ENCODE peak calls at places on chromosomes 11 and 22, in eight cellular contexts. F is spleen, U is body of pancreas, K is heart left ventricle, N is right lobe of liver, P is A549, A is tibial nerve, R is transverse colon. X is an unnamed sample.

GRCh38 chr11:124884340-124884739 is 13.3 kb downstream of the ROBO4 start:
- DNase-seq in P (no peak), A (no peak), R (no peak), N (no peak), U (no peak), F (no peak), K (no peak), X (no peak)

GRCh38 chr22:31286360-31287255 is 5.7 kb downstream of the PIK3IP1 start:
- DNase-seq in R (peak), A (peak), P (no peak), K (no peak), N (no peak), U (no peak), F (no peak), X (no peak)

GRCh38 chr22:38755155-38755910 is 465 bp downstream of the SUN2 start:
- DNase-seq in U (peak), N (peak), K (peak), P (peak), F (peak), A (peak), R (peak), X (peak)

GRCh38 chr22:33896154-33896800 is 24.0 kb downstream of the LARGE1 start:
- DNase-seq in R (no peak), K (no peak), F (no peak), N (no peak), U (no peak), A (no peak), P (no peak), X (no peak)

GRCh38 chr22:39643311-39644083 is 72.9 kb downstream of the CACNA1I start:
- DNase-seq in A (no peak), U (no peak), P (no peak), R (no peak), F (no peak), N (no peak), K (no peak), X (no peak)

GRCh38 chr11:61743486-61744095 is 8.8 kb upstream of the MYRF start:
- DNase-seq in A (no peak), P (no peak), U (no peak), R (no peak), N (no peak), K (no peak), F (no peak), X (no peak)

GRCh38 chr22:45376009-45376408 is 37.4 kb downstream of the SMC1B start:
- DNase-seq in F (no peak), P (no peak), A (no peak), U (no peak), K (no peak), N (no peak), R (no peak), X (no peak)

GRCh38 chr22:32618461-32619140 is 144.0 kb downstream of the FBXO7 start:
- DNase-seq in N (no peak), U (peak), R (peak), P (no peak), K (no peak), A (peak), F (peak), X (no peak)

GRCh38 chr11:131253885-131254204 is 116.6 kb upstream of the NTM start:
- DNase-seq in A (no peak), K (no peak), F (no peak), P (no peak), U (no peak), R (no peak), N (no peak), X (no peak)

GRCh38 chr11:57379732-57380131 is 1.2 kb downstream of the PRG3 start:
- DNase-seq in N (no peak), K (no peak), F (no peak), A (no peak), P (peak), R (no peak), U (no peak), X (peak)

GRCh38 chr11:114501901-114502300 is 57.8 kb downstream of the NXPE1 start:
- DNase-seq in K (no peak), U (no peak), R (no peak), F (no peak), P (no peak), N (no peak), A (no peak), X (no peak)

GRCh38 chr11:68992743-68993255 is 12.0 kb upstream of the MRGPRD start:
- DNase-seq in U (no peak), N (no peak), K (no peak), A (no peak), F (peak), R (peak), P (no peak), X (peak)

GRCh38 chr11:79325851-79326250 is 115.0 kb downstream of the TENM4 start:
- DNase-seq in F (no peak), A (no peak), N (no peak), K (no peak), R (no peak), P (no peak), U (no peak), X (no peak)

GRCh38 chr11:120820040-120820439 is 203.9 kb upstream of the TBCEL start:
- DNase-seq in A (no peak), K (no peak), F (peak), R (no peak), N (no peak), U (no peak), P (no peak), X (no peak)

GRCh38 chr11:18106688-18107087 is 806 bp upstream of the SAAL1 start:
- DNase-seq in P (no peak), A (no peak), N (no peak), R (no peak), U (no peak), F (no peak), K (no peak), X (no peak)

GRCh38 chr22:22942511-22943329 is 55.1 kb downstream of the IGLL5 start:
- DNase-seq in F (peak), R (peak), N (peak), A (peak), U (peak), P (peak), K (peak), X (peak)

GRCh38 chr22:26364066-26365015 is 64.7 kb upstream of the ASPHD2 start:
- DNase-seq in P (peak), R (peak), F (no peak), N (peak), A (peak), U (peak), K (peak), X (peak)

GRCh38 chr11:82901165-82901938 is at the start of gene DDIAS:
- DNase-seq in R (peak), K (peak), A (peak), N (peak), P (peak), U (peak), F (peak), X (peak)
- TF ChIP-seq POLR2A in R (peak), K (peak), A (peak), N (peak), P (peak), U (peak), F (no peak), X (peak)

DNA sequence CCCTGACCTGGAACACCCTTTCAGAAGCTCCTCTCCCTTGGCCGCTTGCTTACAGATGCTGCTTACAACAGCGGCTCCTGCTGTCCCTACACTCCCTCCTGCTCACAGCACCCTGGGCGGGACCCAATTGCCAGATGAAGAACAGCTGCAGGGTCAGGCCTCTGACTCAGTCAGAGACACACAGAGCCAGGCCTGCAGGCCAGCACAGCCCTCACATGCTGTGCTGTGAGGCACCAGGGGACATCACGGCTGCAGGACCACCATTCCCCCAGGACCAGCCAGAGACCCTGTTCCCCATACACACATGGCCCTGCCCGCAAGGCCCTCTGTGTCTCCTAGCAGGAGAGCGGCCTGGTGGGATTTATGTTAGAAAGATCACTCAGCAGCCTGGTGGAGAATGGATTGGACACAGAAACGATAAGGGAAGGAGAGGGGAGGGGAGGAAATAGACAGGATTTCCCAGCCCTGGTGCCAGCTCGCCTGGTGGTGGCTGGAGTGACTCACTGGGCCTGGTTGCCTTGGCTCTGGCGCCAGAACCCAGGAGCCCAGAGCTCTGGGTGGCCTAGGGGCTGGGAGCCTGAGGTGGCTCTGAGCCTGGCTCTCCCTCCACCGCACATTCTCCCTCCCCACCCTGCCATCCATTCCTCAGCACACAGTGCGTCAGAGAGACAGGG is 6.7 kb downstream of the CAPN5 start:
- DNase-seq in U (peak), N (peak), R (peak), A (peak), F (peak), K (peak), P (peak), X (peak)
- TF ChIP-seq POLR2A in U (peak), N (no peak), R (peak), A (peak), F (no peak), K (peak), P (peak), X (no peak)

GRCh38 chr22:21626073-21626734 is 3.6 kb downstream of the YDJC start:
- DNase-seq in P (no peak), U (no peak), N (no peak), K (no peak), R (no peak), A (no peak), F (no peak), X (no peak)

GRCh38 chr22:21628386-21629261 is 1.2 kb downstream of the YDJC start:
- DNase-seq in N (peak), F (peak), P (no peak), R (no peak), A (no peak), K (peak), U (no peak), X (no peak)

GRCh38 chr22:21624880-21625791 is 4.7 kb downstream of the YDJC start:
- DNase-seq in A (no peak), P (no peak), R (no peak), U (no peak), F (no peak), N (no peak), K (no peak), X (no peak)

GRCh38 chr22:21624120-21624879 is 5.5 kb downstream of the YDJC start:
- DNase-seq in K (no peak), P (peak), A (no peak), R (peak), N (no peak), F (no peak), U (no peak), X (peak)

GRCh38 chr22:21626735-21627469 is 2.9 kb downstream of the YDJC start:
- DNase-seq in K (no peak), P (no peak), A (no peak), F (no peak), U (no peak), N (no peak), R (no peak), X (no peak)
- TF ChIP-seq POLR2A in K (no peak), P (no peak), A (no peak), F (no peak), U (no peak), N (no peak), R (no peak), X (peak)

DNA sequence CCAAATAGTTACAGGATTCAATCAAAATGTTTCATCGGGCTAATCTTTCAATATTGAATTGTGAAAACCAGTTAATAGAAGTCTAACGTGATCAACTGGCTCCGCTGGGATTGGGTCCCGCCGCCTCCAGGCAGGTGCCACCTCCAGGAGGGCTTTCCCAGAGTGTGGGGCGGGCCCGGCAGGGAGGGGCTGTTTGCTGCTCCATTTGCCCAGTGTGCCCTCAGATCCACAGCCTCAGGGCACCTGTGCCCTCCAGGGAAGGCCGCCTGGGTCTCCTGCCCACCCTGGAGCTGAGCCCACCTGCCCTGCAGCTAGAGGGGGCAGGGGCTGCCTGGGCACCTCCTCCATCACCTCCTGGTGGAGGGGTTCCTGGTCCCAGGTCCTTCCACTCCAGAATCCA is 17.9 kb downstream of the BRSK2 start:
- DNase-seq in U (peak), P (no peak), R (no peak), K (no peak), F (no peak), A (no peak), N (no peak), X (no peak)
- TF ChIP-seq POLR2A in U (no peak), P (no peak), R (no peak), K (no peak), F (no peak), A (no peak), N (no peak), X (no peak)

DNA sequence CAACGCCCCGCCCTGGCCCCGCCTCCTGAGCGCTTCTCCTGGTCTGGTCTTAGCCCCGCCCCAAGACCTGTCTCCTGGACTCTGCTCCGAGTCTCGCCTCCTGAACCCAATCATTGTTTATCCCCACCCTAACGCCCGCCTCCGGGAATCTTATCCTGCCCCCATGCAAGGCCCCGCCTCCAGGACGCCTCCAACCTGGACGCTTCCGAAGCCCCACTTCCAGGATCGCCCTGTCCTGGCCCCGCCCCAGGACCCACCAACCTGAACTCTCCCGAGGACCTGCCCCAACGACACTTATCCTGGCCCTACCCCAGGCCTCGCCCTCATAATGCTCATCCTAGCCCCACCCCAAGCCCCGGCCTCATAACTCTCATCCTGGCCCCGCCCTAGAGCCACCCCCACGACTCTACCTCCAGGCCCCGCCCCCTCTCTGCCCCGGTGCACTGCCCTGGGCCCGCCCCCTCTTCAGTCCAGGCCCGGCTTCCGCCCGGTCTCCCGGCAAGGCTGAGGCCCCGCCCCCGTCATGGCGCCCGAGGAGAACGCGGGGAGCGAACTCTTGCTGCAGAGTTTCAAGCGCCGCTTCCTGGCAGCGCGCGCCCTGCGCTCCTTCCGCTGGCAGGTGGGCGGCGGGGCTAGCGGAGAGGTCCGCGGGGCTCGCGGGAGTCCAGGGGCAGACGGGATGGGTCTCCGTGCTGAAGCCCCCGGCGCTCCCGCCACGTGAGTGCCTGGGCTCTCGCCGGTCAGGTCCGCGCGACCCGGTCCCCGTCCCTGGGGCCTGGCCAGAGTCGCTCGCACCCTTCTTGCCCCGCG is 45.8 kb upstream of the DEFB108B start:
- DNase-seq in A (peak), U (peak), P (peak), F (peak), K (peak), R (peak), N (peak), X (peak)
- TF ChIP-seq POLR2A in A (no peak), U (no peak), P (peak), F (no peak), K (no peak), R (peak), N (peak), X (no peak)

GRCh38 chr11:2578934-2579280 is 120.9 kb downstream of the KCNQ1OT1 start:
- DNase-seq in P (no peak), A (no peak), K (peak), R (peak), N (peak), U (no peak), F (peak), X (no peak)

GRCh38 chr11:2576536-2576935 is 123.3 kb downstream of the KCNQ1OT1 start:
- DNase-seq in R (peak), F (peak), K (peak), U (peak), P (no peak), A (no peak), N (peak), X (no peak)

GRCh38 chr11:2578006-2578933 is 121.5 kb downstream of the KCNQ1OT1 start:
- DNase-seq in R (peak), N (peak), P (no peak), K (peak), A (no peak), F (peak), U (peak), X (no peak)

GRCh38 chr11:2576116-2576515 is 123.7 kb downstream of the KCNQ1OT1 start:
- DNase-seq in N (peak), R (peak), K (peak), A (no peak), F (peak), P (no peak), U (peak), X (no peak)

GRCh38 chr11:2577071-2578005 is 122.5 kb downstream of the KCNQ1OT1 start:
- DNase-seq in F (peak), P (no peak), K (peak), U (peak), R (peak), N (peak), A (no peak), X (no peak)
- TF ChIP-seq POLR2A in F (no peak), P (no peak), K (no peak), U (no peak), R (no peak), N (no peak), A (no peak), X (no peak)

GRCh38 chr11:2400069-2400760 is at the start of gene TSSC4:
- DNase-seq in K (peak), P (peak), A (peak), R (peak), N (peak), F (peak), U (peak), X (peak)
- TF ChIP-seq POLR2A in K (peak), P (peak), A (peak), R (peak), N (peak), F (peak), U (peak), X (peak)

GRCh38 chr11:128734439-128735224 is 40.8 kb downstream of the FLI1 start:
- DNase-seq in N (no peak), R (peak), K (peak), P (no peak), A (peak), U (no peak), F (peak), X (no peak)
- TF ChIP-seq POLR2A in N (no peak), R (no peak), K (no peak), P (no peak), A (no peak), U (no peak), F (no peak), X (no peak)

DNA sequence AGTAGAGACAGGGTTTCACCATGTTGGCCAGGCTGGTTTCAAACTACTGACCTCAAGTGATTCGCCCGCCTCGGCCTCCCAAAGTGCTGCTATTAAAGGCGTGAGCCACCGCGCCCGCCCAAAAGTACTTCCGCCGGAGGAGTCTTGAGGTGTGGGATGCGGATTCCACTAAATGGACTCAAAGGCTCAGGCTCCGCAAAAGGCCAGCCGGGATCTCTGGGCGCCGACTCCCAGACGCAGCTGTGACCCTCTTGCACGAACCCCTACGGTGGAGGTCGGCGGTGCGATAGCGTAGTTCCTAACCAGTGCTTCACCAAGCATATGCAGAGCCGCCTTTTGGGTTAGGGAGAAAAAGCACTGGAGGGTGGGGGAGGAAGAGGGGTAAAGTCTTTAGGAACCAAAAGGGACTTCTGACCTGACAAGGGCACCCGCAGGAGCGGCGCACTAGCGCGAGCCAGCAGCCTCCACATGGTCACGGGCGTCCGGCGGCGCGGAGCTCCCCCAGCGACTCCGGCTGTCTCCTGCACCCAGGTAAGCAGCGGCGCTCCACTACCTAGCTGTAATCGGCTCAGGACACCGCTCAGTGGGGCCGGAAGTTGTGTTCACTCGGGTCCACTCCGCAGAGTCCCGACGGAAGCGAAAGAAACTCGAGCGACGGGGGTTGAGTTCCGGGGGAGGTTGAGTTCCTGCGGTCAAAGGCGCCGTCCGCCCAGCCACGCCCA is at the start of gene MRPL16:
- DNase-seq in A (peak), P (peak), F (peak), U (peak), R (peak), N (peak), K (peak), X (peak)
- TF ChIP-seq POLR2A in A (peak), P (peak), F (no peak), U (peak), R (peak), N (peak), K (peak), X (peak)

X was measured in erythroblast.